ENCODE peak calls at places on chromosomes 3 and 15, in five cellular contexts. One of them, this sample, is unnamed.

GRCh38 chr3:51799879-51800757 is 21.1 kb upstream of the IQCF6 start:
- DNase-seq in HepG2: peak
- DNase-seq in K562: peak
- DNase-seq in H1: peak
- DNase-seq in GM12878: peak
- DNase-seq in this sample: peak

GRCh38 chr3:71258116-71258515 is 325.4 kb downstream of the FOXP1 start:
- DNase-seq in HepG2: peak
- DNase-seq in K562: no peak
- DNase-seq in H1: no peak
- DNase-seq in GM12878: no peak
- DNase-seq in this sample: peak

GRCh38 chr3:175885196-175885766 is 1026.1 kb downstream of the NAALADL2 start:
- DNase-seq in HepG2: no peak
- DNase-seq in K562: no peak
- DNase-seq in H1: no peak
- DNase-seq in GM12878: no peak
- DNase-seq in this sample: no peak

GRCh38 chr15:75720787-75721461 is 8.3 kb upstream of the CSPG4 start:
- DNase-seq in HepG2: peak
- DNase-seq in K562: peak
- DNase-seq in H1: no peak
- DNase-seq in GM12878: no peak
- DNase-seq in this sample: peak

GRCh38 chr3:8506611-8507061 is 5.0 kb downstream of the LMCD1 start:
- DNase-seq in HepG2: no peak
- DNase-seq in K562: no peak
- DNase-seq in H1: no peak
- DNase-seq in GM12878: no peak
- DNase-seq in this sample: no peak

GRCh38 chr3:125310623-125311076 is 64.5 kb downstream of the ZNF148 start:
- DNase-seq in HepG2: peak
- DNase-seq in K562: peak
- DNase-seq in H1: no peak
- DNase-seq in GM12878: peak
- DNase-seq in this sample: no peak

GRCh38 chr3:108757404-108757982 is at the start of gene RETNLB:
- DNase-seq in HepG2: no peak
- DNase-seq in K562: no peak
- DNase-seq in H1: no peak
- DNase-seq in GM12878: no peak
- DNase-seq in this sample: no peak

GRCh38 chr3:150790621-150791020 is 27.7 kb upstream of the SIAH2 start:
- DNase-seq in HepG2: no peak
- DNase-seq in K562: no peak
- DNase-seq in H1: no peak
- DNase-seq in GM12878: no peak
- DNase-seq in this sample: no peak

GRCh38 chr3:75262661-75263060 is 401.5 kb upstream of the FRG2C start:
- DNase-seq in HepG2: no peak
- DNase-seq in K562: no peak
- DNase-seq in H1: no peak
- DNase-seq in GM12878: no peak
- DNase-seq in this sample: no peak

GRCh38 chr3:15535757-15536156 is 14.3 kb upstream of the COLQ start:
- DNase-seq in HepG2: no peak
- DNase-seq in K562: no peak
- DNase-seq in H1: no peak
- DNase-seq in GM12878: no peak
- DNase-seq in this sample: no peak

GRCh38 chr15:55685292-55685691 is 57.7 kb downstream of the PRTG start:
- DNase-seq in HepG2: no peak
- DNase-seq in K562: no peak
- DNase-seq in H1: no peak
- DNase-seq in GM12878: no peak
- DNase-seq in this sample: no peak

GRCh38 chr15:80811781-80812180 is 32.6 kb downstream of the CEMIP start:
- DNase-seq in HepG2: no peak
- DNase-seq in K562: no peak
- DNase-seq in H1: no peak
- DNase-seq in GM12878: no peak
- DNase-seq in this sample: no peak

GRCh38 chr3:72938471-72939265 is 50.8 kb downstream of the GXYLT2 start:
- DNase-seq in HepG2: peak
- DNase-seq in K562: peak
- DNase-seq in H1: no peak
- DNase-seq in GM12878: no peak
- DNase-seq in this sample: peak

GRCh38 chr3:53826048-53826447 is 20.2 kb downstream of the CHDH start:
- DNase-seq in HepG2: no peak
- DNase-seq in K562: no peak
- DNase-seq in H1: no peak
- DNase-seq in GM12878: no peak
- DNase-seq in this sample: no peak

GRCh38 chr3:14880486-14881179 is 61.9 kb downstream of the FGD5 start:
- DNase-seq in HepG2: no peak
- DNase-seq in K562: no peak
- DNase-seq in H1: no peak
- DNase-seq in GM12878: no peak
- DNase-seq in this sample: no peak

GRCh38 chr15:33104276-33104675 is 90.2 kb downstream of the FMN1 start:
- DNase-seq in HepG2: no peak
- DNase-seq in K562: no peak
- DNase-seq in H1: no peak
- DNase-seq in GM12878: no peak
- DNase-seq in this sample: no peak

GRCh38 chr15:41417418-41417811 is 520 bp downstream of the RTF1 start:
- DNase-seq in HepG2: no peak
- DNase-seq in K562: peak
- DNase-seq in H1: no peak
- DNase-seq in GM12878: no peak
- DNase-seq in this sample: peak

GRCh38 chr15:57797145-57797544 is 90.6 kb downstream of the POLR2M start:
- DNase-seq in HepG2: no peak
- DNase-seq in K562: no peak
- DNase-seq in H1: no peak
- DNase-seq in GM12878: no peak
- DNase-seq in this sample: no peak

GRCh38 chr3:48656841-48657281 is 5.8 kb downstream of the CELSR3 start:
- DNase-seq in HepG2: no peak
- DNase-seq in K562: no peak
- DNase-seq in H1: no peak
- DNase-seq in GM12878: no peak
- DNase-seq in this sample: no peak

GRCh38 chr3:80213076-80213475 is 445.3 kb upstream of the ROBO1 start:
- DNase-seq in HepG2: no peak
- DNase-seq in K562: no peak
- DNase-seq in H1: no peak
- DNase-seq in GM12878: no peak
- DNase-seq in this sample: no peak

GRCh38 chr15:57922780-57923179 is 142.7 kb downstream of the ALDH1A2 start:
- DNase-seq in HepG2: no peak
- DNase-seq in K562: no peak
- DNase-seq in H1: no peak
- DNase-seq in GM12878: no peak
- DNase-seq in this sample: peak

GRCh38 chr3:72361990-72362389 is 486.3 kb downstream of the SHQ1 start:
- DNase-seq in HepG2: no peak
- DNase-seq in K562: no peak
- DNase-seq in H1: no peak
- DNase-seq in GM12878: no peak
- DNase-seq in this sample: no peak

GRCh38 chr15:77002954-77003912 is 8.3 kb downstream of the PSTPIP1 start:
- DNase-seq in HepG2: no peak
- DNase-seq in K562: no peak
- DNase-seq in H1: no peak
- DNase-seq in GM12878: peak
- DNase-seq in this sample: no peak

GRCh38 chr3:128787256-128788253 is 61.6 kb downstream of the RAB7A start:
- DNase-seq in HepG2: peak
- DNase-seq in K562: peak
- DNase-seq in H1: peak
- DNase-seq in GM12878: no peak
- DNase-seq in this sample: peak

GRCh38 chr15:51585953-51586352 is 36.6 kb downstream of the DMXL2 start:
- DNase-seq in HepG2: peak
- DNase-seq in K562: no peak
- DNase-seq in H1: no peak
- DNase-seq in GM12878: peak
- DNase-seq in this sample: no peak

GRCh38 chr3:52195823-52196331 is 2.1 kb upstream of the ALAS1 start:
- DNase-seq in HepG2: peak
- DNase-seq in K562: no peak
- DNase-seq in H1: no peak
- DNase-seq in GM12878: no peak
- DNase-seq in this sample: no peak

GRCh38 chr3:38730281-38730680 is 80.8 kb upstream of the SCN5A start:
- DNase-seq in HepG2: no peak
- DNase-seq in K562: no peak
- DNase-seq in H1: no peak
- DNase-seq in GM12878: no peak
- DNase-seq in this sample: no peak

GRCh38 chr15:68057089-68057488 is 3.0 kb downstream of the PIAS1 start:
- DNase-seq in HepG2: no peak
- DNase-seq in K562: no peak
- DNase-seq in H1: no peak
- DNase-seq in GM12878: no peak
- DNase-seq in this sample: no peak

GRCh38 chr3:14525685-14526631 is 14.2 kb downstream of the GRIP2 start:
- DNase-seq in HepG2: no peak
- DNase-seq in K562: no peak
- DNase-seq in H1: no peak
- DNase-seq in GM12878: no peak
- DNase-seq in this sample: no peak

GRCh38 chr15:41285285-41285684 is 47.1 kb downstream of the OIP5 start:
- DNase-seq in HepG2: no peak
- DNase-seq in K562: no peak
- DNase-seq in H1: no peak
- DNase-seq in GM12878: no peak
- DNase-seq in this sample: no peak

DNA sequence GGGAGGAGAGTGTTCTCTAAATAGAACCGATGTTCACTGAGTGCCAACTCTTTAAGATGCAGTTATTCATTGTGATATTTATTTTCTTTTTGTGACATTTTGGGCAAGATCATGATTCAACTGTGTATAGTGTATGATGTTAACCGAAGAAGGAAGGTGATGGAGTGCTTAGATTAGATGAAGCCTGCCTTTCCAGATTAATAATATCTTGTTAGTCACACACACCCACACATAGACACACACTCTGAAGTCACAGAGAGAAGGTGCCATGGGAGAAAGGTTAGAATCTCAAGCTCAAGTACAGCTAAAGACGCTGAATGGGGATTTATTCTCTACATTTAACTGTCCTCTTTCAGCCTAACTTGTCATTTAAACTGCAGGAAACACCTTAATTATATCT is 77.0 kb downstream of the SLC9A9 start:
- DNase-seq in HepG2: no peak
- DNase-seq in K562: no peak
- DNase-seq in H1: no peak
- DNase-seq in GM12878: no peak
- DNase-seq in this sample: no peak
- TF ChIP-seq HDAC2 in HepG2: no peak
- TF ChIP-seq HDAC2 in K562: no peak
- TF ChIP-seq HDAC2 in H1: no peak
- TF ChIP-seq HDAC2 in GM12878: no peak
- TF ChIP-seq HDAC2 in this sample: no peak

GRCh38 chr15:48643236-48643635 is 2.3 kb downstream of the FBN1 start:
- DNase-seq in HepG2: no peak
- DNase-seq in K562: no peak
- DNase-seq in H1: no peak
- DNase-seq in GM12878: no peak
- DNase-seq in this sample: no peak

GRCh38 chr15:48642795-48643194 is 2.7 kb downstream of the FBN1 start:
- DNase-seq in HepG2: no peak
- DNase-seq in K562: no peak
- DNase-seq in H1: no peak
- DNase-seq in GM12878: no peak
- DNase-seq in this sample: no peak

GRCh38 chr15:48643776-48644497 is 1.6 kb downstream of the FBN1 start:
- DNase-seq in HepG2: no peak
- DNase-seq in K562: no peak
- DNase-seq in H1: no peak
- DNase-seq in GM12878: no peak
- DNase-seq in this sample: no peak

GRCh38 chr15:48638966-48639365 is 6.5 kb downstream of the FBN1 start:
- DNase-seq in HepG2: no peak
- DNase-seq in K562: no peak
- DNase-seq in H1: no peak
- DNase-seq in GM12878: no peak
- DNase-seq in this sample: no peak

DNA sequence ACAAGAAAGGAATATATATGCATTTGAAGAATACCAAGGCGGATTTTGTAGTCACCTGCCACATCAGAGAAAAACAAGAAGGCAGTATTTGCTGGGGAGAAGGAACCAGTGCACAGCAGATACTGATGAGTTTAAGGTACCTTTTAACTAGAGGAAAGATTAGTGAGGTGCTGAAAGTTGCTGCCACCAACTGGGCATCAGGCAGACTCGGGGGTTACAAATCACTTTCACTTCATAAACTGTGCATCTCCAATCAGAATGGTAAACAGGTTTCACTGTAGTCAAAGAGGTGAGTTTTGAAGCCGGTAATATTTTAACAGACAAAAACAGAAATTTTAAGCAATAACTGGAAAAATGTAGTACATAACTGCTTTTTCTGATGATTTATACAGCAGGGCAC is 4.1 kb downstream of the FBN1 start:
- DNase-seq in HepG2: no peak
- DNase-seq in K562: no peak
- DNase-seq in H1: no peak
- DNase-seq in GM12878: peak
- DNase-seq in this sample: no peak
- H3K4me2 ChIP-seq in HepG2: no peak
- H3K4me2 ChIP-seq in K562: no peak
- H3K4me2 ChIP-seq in H1: no peak
- H3K4me2 ChIP-seq in GM12878: peak
- H3K4me2 ChIP-seq in this sample: no peak

DNA sequence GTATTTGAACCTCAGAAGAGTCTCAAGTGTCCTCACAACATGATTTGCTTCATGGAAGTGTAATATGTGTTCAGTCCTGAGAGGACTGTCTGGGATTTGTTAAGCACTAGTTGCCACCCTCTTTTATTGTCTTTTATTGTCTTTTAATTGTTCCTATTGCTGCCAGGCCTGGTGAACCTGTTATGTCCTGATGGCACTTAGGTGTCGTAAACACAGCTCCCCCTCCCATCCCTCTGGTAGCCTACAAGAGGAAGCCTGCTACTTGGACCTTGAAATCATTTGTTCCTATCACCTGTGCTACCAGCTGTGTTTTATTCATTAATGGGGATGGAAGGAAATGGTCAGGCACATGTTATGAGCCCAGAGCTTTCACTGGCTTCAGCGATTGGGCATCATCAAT is 19.3 kb downstream of the CCNB2 start:
- DNase-seq in HepG2: no peak
- DNase-seq in K562: no peak
- DNase-seq in H1: no peak
- DNase-seq in GM12878: no peak
- DNase-seq in this sample: no peak
- TF ChIP-seq POLR2A in HepG2: no peak
- TF ChIP-seq POLR2A in K562: no peak
- TF ChIP-seq POLR2A in H1: no peak
- TF ChIP-seq POLR2A in GM12878: no peak
- TF ChIP-seq POLR2A in this sample: no peak

GRCh38 chr15:39555885-39556284 is 25.0 kb upstream of the THBS1 start:
- DNase-seq in HepG2: no peak
- DNase-seq in K562: no peak
- DNase-seq in H1: no peak
- DNase-seq in GM12878: no peak
- DNase-seq in this sample: no peak
- TF ChIP-seq HDAC2 in HepG2: no peak
- TF ChIP-seq HDAC2 in K562: no peak
- TF ChIP-seq HDAC2 in H1: no peak
- TF ChIP-seq HDAC2 in GM12878: no peak
- TF ChIP-seq HDAC2 in this sample: no peak

This sample was measured in A549.